ENCODE peak calls at places on chromosomes 12 and 14, in four cellular contexts. N is HepG2, J is HEK293T, Y is K562. L is an unnamed sample.

GRCh38 chr14:61515436-61516124 is 179.7 kb upstream of the HIF1A start:
- DNase-seq in J (no peak), N (no peak), Y (no peak), L (no peak)

GRCh38 chr12:122018457-122018856 is 3.2 kb upstream of the BCL7A start:
- DNase-seq in J (no peak), N (no peak), Y (peak), L (no peak)

GRCh38 chr12:574475-575128 is 88.6 kb downstream of the NINJ2 start:
- DNase-seq in N (peak), Y (no peak), J (no peak), L (no peak)

GRCh38 chr12:33296529-33296928 is 143.1 kb downstream of the SYT10 start:
- DNase-seq in N (no peak), J (no peak), Y (no peak), L (peak)

GRCh38 chr12:1661553-1662335 is 29.1 kb upstream of the ADIPOR2 start:
- DNase-seq in Y (peak), N (peak), J (peak), L (peak)

GRCh38 chr14:103516426-103517171 is 6.0 kb downstream of the CKB start:
- DNase-seq in J (no peak), Y (no peak), N (no peak), L (no peak)

GRCh38 chr12:59858508-59858907 is 262.7 kb downstream of the SLC16A7 start:
- DNase-seq in N (peak), Y (no peak), J (no peak), L (no peak)

GRCh38 chr12:90055071-90055470 is 346.4 kb upstream of the ATP2B1 start:
- DNase-seq in J (no peak), N (no peak), Y (no peak), L (no peak)

GRCh38 chr14:50766338-50766886 is 64.5 kb downstream of the NIN start:
- DNase-seq in N (no peak), J (no peak), Y (no peak), L (no peak)

GRCh38 chr12:45615268-45615667 is 114.2 kb upstream of the ARID2 start:
- DNase-seq in J (peak), N (no peak), Y (no peak), L (no peak)

GRCh38 chr12:104870797-104871196 is 87.3 kb downstream of the SLC41A2 start:
- DNase-seq in N (no peak), Y (no peak), J (no peak), L (no peak)

GRCh38 chr12:48165089-48166031 is 8.0 kb upstream of the ASB8 start:
- DNase-seq in Y (peak), J (peak), N (peak), L (peak)

GRCh38 chr14:100341301-100342031 is 18.3 kb downstream of the SLC25A47 start:
- DNase-seq in Y (no peak), N (no peak), J (no peak), L (no peak)

GRCh38 chr12:64522807-64523206 is 70.9 kb downstream of the TBK1 start:
- DNase-seq in N (no peak), J (no peak), Y (no peak), L (no peak)

GRCh38 chr14:32254952-32255679 is 52.0 kb upstream of the RNU6-8 start:
- DNase-seq in J (peak), N (peak), Y (peak), L (peak)

GRCh38 chr12:120249875-120250795 is 15.4 kb downstream of the PXN start:
- DNase-seq in J (no peak), N (no peak), Y (no peak), L (no peak)

GRCh38 chr14:72254202-72254939 is 322.1 kb downstream of the RGS6 start:
- DNase-seq in Y (no peak), J (no peak), N (no peak), L (no peak)

GRCh38 chr12:78186670-78187069 is 356.0 kb downstream of the NAV3 start:
- DNase-seq in N (no peak), Y (no peak), J (no peak), L (no peak)

GRCh38 chr12:18130855-18131254 is 40.9 kb upstream of the RERGL start:
- DNase-seq in Y (no peak), N (no peak), J (no peak), L (no peak)

GRCh38 chr14:23935158-23935557 is 18.4 kb upstream of the DHRS4 start:
- DNase-seq in Y (no peak), N (no peak), J (no peak), L (no peak)

GRCh38 chr14:32724864-32725550 is 213.7 kb upstream of the NPAS3 start:
- DNase-seq in N (no peak), J (peak), Y (no peak), L (peak)

GRCh38 chr12:127130506-127131100 is 1136.4 kb upstream of the TMEM132C start:
- DNase-seq in J (no peak), N (no peak), Y (no peak), L (no peak)

GRCh38 chr12:131917139-131917710 is 11.9 kb upstream of the PUS1 start:
- DNase-seq in Y (no peak), N (no peak), J (no peak), L (no peak)

GRCh38 chr14:21631084-21631483 is 3.7 kb downstream of the OR10G2 start:
- DNase-seq in N (no peak), J (no peak), Y (no peak), L (no peak)

GRCh38 chr12:43835264-43835655 is 621 bp upstream of the TMEM117 start:
- DNase-seq in J (no peak), Y (no peak), N (no peak), L (no peak)

GRCh38 chr12:56461235-56462159 is 6.9 kb upstream of the SPRYD4 start:
- DNase-seq in N (peak), J (no peak), Y (no peak), L (no peak)

GRCh38 chr12:2999265-2999841 is 40.2 kb downstream of the TEAD4 start:
- DNase-seq in N (no peak), Y (peak), J (no peak), L (peak)

GRCh38 chr14:47929334-47929733 is 253.9 kb upstream of the MDGA2 start:
- DNase-seq in N (no peak), J (no peak), Y (no peak), L (no peak)

GRCh38 chr14:26872510-26872909 is 274.7 kb upstream of the NOVA1 start:
- DNase-seq in J (no peak), Y (peak), N (no peak), L (no peak)

GRCh38 chr12:53287741-53288216 is 7.6 kb upstream of the PFDN5 start:
- DNase-seq in J (peak), N (peak), Y (peak), L (peak)

GRCh38 chr12:123843912-123844748 is 82.0 kb downstream of the DNAH10 start:
- DNase-seq in Y (peak), N (no peak), J (no peak), L (no peak)

GRCh38 chr14:100714205-100714781 is 12.4 kb upstream of the DLK1 start:
- DNase-seq in J (no peak), N (no peak), Y (no peak), L (no peak)

GRCh38 chr12:65494537-65494936 is 216.1 kb downstream of the MSRB3 start:
- DNase-seq in N (peak), Y (no peak), J (no peak), L (no peak)

GRCh38 chr14:59964251-59965007 is 44.5 kb downstream of the LRRC9 start:
- DNase-seq in J (no peak), Y (no peak), N (no peak), L (no peak)
- TF ChIP-seq ELF4 in J (no peak), Y (no peak), N (no peak), L (no peak)

GRCh38 chr12:39144613-39145061 is 239.2 kb upstream of the CPNE8 start:
- DNase-seq in J (no peak), N (no peak), Y (no peak), L (peak)

GRCh38 chr12:39145175-39145999 is 240.0 kb upstream of the CPNE8 start:
- DNase-seq in N (no peak), J (no peak), Y (no peak), L (peak)
- TF ChIP-seq ELF4 in N (no peak), J (no peak), Y (no peak), L (no peak)

DNA sequence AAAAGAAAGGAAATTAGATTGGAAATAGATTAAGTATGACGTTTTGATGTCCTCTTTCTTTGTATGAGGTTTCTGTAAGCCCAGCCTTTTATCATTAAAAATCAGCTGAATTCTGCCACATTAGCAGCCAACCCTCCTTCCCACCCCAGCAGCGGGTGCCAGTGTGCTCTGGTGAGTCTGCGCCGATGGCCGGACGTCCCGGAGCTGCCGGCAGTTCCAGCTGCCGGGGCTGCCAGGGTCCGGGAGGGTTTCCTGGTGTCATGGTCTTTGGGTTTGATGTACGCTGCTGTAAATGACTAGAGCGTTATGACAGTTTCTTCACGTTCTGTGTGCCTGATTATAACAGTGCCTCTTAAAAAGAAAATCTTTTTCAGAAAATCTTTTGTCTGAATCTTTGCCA is 51.5 kb upstream of the DYNC1H1 start:
- DNase-seq in Y (no peak), J (no peak), N (no peak), L (no peak)
- TF ChIP-seq ELF4 in Y (no peak), J (no peak), N (no peak), L (no peak)

DNA sequence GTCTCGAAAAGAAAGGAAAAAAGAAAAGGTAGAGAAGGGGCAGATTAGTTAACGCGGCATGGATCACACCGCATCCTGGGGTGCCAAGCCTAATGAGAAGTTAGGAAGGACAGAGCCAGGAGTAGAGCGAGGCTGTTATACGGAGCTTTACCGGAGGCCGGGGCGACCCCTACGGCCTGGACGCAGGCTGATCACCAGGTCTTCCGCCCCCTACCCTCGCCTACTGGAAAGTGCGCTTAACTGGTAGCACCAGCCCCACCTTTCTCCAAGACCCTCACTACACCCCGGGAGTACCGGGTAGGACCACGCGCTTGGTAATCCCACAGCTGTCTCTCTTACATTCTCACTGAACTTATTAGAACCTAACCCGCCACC is 33.8 kb downstream of the WBP11 start:
- DNase-seq in J (peak), Y (no peak), N (peak), L (peak)
- TF ChIP-seq ELF4 in J (no peak), Y (no peak), N (no peak), L (no peak)